ENCODE peak calls at places on chromosomes 5 and 9, in eight cellular contexts. C is Caco-2; I is HAP-1; E is cardiac muscle cell; B is upper lobe of right lung; H is naive thymus-derived CD4-positive, alpha-beta T cell; T is tibial artery; K is adipocyte. W is an unnamed sample. For H3K4me1, the result is how much of the 10 kb centered on the place peaks cover.

GRCh38 chr5:146192571-146193043 is 10.2 kb upstream of the LARS1 start:
- DNase-seq in C (no peak), I (no peak), E (no peak), B (no peak), H (no peak), T (no peak), K (no peak), W (no peak)

GRCh38 chr9:89732295-89732951 is 127.6 kb downstream of the GADD45G start:
- DNase-seq in C (no peak), I (peak), E (no peak), B (no peak), H (no peak), T (no peak), K (no peak), W (no peak)

GRCh38 chr9:101027246-101027645 is 1.3 kb upstream of the PLPPR1 start:
- DNase-seq in C (no peak), I (no peak), E (no peak), B (no peak), H (no peak), T (no peak), K (no peak), W (no peak)

GRCh38 chr5:144205141-144205551 is 34.5 kb downstream of the KCTD16 start:
- DNase-seq in C (no peak), I (no peak), E (peak), B (peak), H (no peak), T (peak), K (peak), W (peak)

GRCh38 chr9:121620777-121621437 is 30.5 kb upstream of the DAB2IP start:
- DNase-seq in C (peak), I (peak), E (peak), B (no peak), H (no peak), T (no peak), K (peak), W (no peak)

GRCh38 chr5:118311103-118311502 is 677.2 kb downstream of the DTWD2 start:
- DNase-seq in C (no peak), I (no peak), E (no peak), B (no peak), H (no peak), T (no peak), K (no peak), W (no peak)

GRCh38 chr5:51347704-51348103 is 35.5 kb upstream of the ISL1 start:
- DNase-seq in C (no peak), I (no peak), E (no peak), B (no peak), H (no peak), T (no peak), K (no peak), W (no peak)

GRCh38 chr9:92324889-92325268 is 271 bp downstream of the NOL8 start:
- DNase-seq in C (no peak), I (peak), E (no peak), B (no peak), H (no peak), T (no peak), K (no peak), W (no peak)

GRCh38 chr5:139287890-139288635 is 5.5 kb upstream of the MATR3 start:
- DNase-seq in C (no peak), I (no peak), E (peak), B (no peak), H (peak), T (no peak), K (no peak), W (no peak)

GRCh38 chr5:157610990-157611389 is 35.4 kb upstream of the ADAM19 start:
- DNase-seq in C (no peak), I (no peak), E (no peak), B (no peak), H (no peak), T (no peak), K (no peak), W (no peak)

GRCh38 chr9:123260340-123260739 is 8.0 kb downstream of the STRBP start:
- DNase-seq in C (no peak), I (no peak), E (no peak), B (no peak), H (no peak), T (no peak), K (no peak), W (no peak)
- H3K4me1 ChIP-seq in C (under half), I (under half), E (under half), B (under half), H (under half), T (under half), K (under half), W (under half)

GRCh38 chr5:52989781-52990530 is 804 bp downstream of the ITGA2 start:
- DNase-seq in C (peak), I (peak), E (peak), B (peak), H (peak), T (peak), K (peak), W (peak)
- H3K4me1 ChIP-seq in C (under half), I (under half), E (under half), B (under half), H (under half), T (under half), K (under half), W (under half)

DNA sequence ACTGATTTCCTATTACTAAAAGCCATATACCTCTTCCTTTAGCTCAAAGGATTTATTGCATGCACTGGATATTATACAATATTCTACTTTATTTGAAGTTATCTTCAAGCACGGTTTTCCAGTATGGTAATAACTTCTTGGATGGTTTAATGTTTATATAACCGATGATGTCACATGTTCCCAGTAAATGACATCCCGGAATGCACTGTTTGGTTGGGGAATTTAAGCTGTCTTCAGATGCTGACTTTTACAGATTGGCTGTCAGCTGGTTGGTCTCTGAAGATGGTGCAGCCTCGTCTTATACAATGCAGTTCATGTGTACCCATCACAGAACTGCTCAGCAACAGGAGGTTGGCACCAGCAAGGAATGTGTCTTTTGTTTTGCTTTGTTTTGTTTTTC is 143.9 kb downstream of the PRKACG start:
- DNase-seq in C (no peak), I (no peak), E (no peak), B (no peak), H (no peak), T (no peak), K (no peak), W (no peak)
- H3K4me1 ChIP-seq in C (under half), I (under half), E (under half), B (under half), H (under half), T (under half), K (under half), W (under half)

DNA sequence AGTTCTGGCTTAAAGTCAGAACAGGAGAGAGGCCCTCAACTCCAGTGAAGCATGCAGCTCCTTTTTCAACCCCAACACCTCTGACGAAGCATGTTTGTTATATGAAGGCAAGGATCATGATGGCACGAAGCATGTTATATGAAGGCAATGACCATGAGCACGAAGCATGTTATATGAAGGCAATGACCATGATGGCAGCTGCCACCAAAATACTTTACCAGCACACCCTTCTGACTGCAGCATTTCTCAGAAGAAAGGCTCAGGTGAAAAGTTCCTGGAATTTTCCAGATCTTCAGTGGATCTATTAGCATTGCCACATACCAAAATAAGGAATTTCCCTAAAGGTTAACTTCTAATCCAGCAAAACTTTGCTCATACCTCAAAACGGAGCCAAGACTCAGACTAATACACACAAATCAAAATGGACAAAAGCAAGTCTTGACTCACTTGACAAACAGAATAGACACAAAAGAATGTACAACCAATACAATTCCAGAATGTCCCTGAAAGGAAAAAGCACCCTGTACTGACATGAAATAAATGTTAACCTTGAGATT is 217.4 kb downstream of the FANCC start:
- DNase-seq in C (no peak), I (peak), E (no peak), B (no peak), H (no peak), T (no peak), K (no peak), W (no peak)
- H3K4me1 ChIP-seq in C (under half), I (under half), E (under half), B (under half), H (under half), T (under half), K (under half), W (under half)

DNA sequence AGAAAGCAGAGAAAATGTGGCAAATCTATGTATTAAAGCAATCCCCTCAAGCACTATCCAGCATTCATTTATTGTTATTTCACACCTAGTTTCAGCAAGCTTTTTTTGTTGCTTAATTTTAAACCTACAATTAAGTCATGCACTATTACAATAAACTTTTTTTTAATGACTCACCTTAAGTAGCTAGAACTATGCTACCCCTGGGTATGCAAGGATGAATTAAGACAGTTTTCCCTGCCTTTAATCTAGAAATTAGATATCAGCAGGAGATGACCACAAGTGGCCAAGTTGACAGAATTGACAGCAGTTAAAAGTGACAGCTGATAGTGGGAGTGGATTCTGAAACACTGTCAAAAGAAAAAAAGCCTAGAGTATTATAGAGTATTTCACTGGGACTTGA is 20.0 kb downstream of the ITGA1 start:
- DNase-seq in C (no peak), I (no peak), E (no peak), B (no peak), H (no peak), T (no peak), K (no peak), W (no peak)
- H3K4me1 ChIP-seq in C (under half), I (under half), E (under half), B (half or more), H (under half), T (half or more), K (half or more), W (under half)

GRCh38 chr5:135382131-135382530 is 16.9 kb downstream of the MACROH2A1 start:
- DNase-seq in C (no peak), I (no peak), E (no peak), B (no peak), H (no peak), T (no peak), K (no peak), W (no peak)
- H3K4me1 ChIP-seq in C (under half), I (under half), E (half or more), B (under half), H (under half), T (under half), K (half or more), W (half or more)

DNA sequence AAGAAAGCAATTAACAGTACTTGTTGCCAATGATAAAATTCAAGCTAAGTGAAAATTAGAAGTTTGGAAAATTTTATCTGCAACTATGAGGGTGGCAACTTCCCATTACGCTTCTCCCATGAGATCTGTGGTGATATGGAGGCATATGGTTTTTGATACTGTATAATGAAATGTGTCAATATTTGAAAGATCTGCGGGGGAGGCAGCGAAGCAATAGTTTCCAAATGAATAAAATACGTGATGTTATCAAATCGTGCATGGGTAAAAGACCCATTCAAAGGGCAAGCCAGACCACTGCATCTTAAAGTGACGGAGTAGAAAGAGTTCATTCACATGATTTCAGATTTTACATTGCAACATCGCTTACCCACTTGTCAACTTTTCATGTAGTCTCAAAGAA is 20.9 kb upstream of the BOD1 start:
- DNase-seq in C (no peak), I (no peak), E (no peak), B (no peak), H (no peak), T (no peak), K (no peak), W (no peak)
- H3K4me1 ChIP-seq in C (under half), I (under half), E (under half), B (under half), H (under half), T (under half), K (under half), W (under half)

DNA sequence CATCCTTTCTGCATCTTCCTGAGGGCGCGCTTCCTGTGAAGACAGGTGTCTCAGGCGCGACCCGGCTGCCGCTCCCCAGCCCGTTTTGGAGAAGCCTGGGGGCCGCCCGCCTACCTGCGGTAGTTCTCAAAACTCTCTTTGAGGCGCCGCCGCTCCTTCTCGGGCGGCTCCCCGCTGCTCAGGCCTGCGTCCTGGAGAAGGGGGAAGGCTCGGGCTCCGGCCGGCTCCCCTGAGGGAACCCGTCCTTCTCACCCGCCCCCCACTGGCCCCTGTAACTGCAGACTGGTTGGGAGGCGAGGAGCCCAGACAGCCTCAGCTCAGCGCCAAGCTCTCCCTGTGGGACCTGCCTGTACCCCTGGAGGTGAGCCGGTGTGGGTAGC is 815 bp upstream of the DNLZ start:
- DNase-seq in C (no peak), I (no peak), E (no peak), B (no peak), H (no peak), T (no peak), K (no peak), W (no peak)
- H3K4me1 ChIP-seq in C (under half), I (under half), E (under half), B (under half), H (under half), T (under half), K (under half), W (under half)

GRCh38 chr9:136402067-136402466 is 2.1 kb upstream of the SNAPC4 start:
- DNase-seq in C (no peak), I (no peak), E (no peak), B (no peak), H (no peak), T (no peak), K (no peak), W (no peak)
- H3K4me1 ChIP-seq in C (under half), I (under half), E (under half), B (under half), H (under half), T (under half), K (under half), W (under half)

GRCh38 chr5:172418847-172419810 is 35.2 kb downstream of the SH3PXD2B start:
- DNase-seq in C (no peak), I (no peak), E (no peak), B (no peak), H (no peak), T (no peak), K (no peak), W (peak)

GRCh38 chr5:172414618-172415599 is 39.4 kb downstream of the SH3PXD2B start:
- DNase-seq in C (no peak), I (no peak), E (peak), B (no peak), H (no peak), T (peak), K (peak), W (peak)

GRCh38 chr5:172415615-172416275 is 38.6 kb downstream of the SH3PXD2B start:
- DNase-seq in C (no peak), I (no peak), E (no peak), B (no peak), H (no peak), T (no peak), K (no peak), W (no peak)

GRCh38 chr5:172417983-172418630 is 36.2 kb downstream of the SH3PXD2B start:
- DNase-seq in C (no peak), I (no peak), E (peak), B (peak), H (no peak), T (peak), K (peak), W (peak)

DNA sequence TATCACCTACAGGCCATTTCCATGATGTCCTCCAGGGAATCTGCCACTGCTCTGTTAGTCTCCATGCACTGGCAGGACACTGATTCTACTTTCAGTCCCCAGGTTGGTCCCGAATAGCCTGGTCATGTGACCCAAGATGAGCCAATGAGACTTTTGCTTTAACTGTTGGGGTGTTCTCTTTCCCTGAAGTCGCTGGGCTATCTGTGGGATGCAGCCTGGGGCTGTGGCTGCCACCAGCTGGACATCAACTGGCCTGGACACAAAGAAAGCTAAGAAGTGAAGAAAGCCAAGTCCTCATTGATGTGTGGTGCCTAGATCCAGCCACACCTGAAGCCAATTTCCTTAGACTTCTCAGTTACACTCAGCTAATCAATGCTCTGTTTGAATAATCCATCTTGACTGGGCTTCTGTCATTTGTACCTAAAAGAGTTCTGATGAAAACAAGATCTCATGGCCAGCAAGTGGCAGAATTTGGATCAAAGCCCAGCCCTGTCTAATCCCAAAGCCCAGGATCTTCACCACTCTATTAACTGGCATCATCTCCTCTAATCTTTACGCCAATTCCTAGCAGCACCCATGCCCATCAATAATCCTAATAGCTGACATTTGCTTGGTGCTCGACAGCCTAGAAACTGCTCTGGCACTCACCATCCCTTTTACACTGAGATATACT is 37.1 kb downstream of the SH3PXD2B start:
- DNase-seq in C (no peak), I (no peak), E (no peak), B (no peak), H (no peak), T (no peak), K (no peak), W (no peak)
- H3K4me1 ChIP-seq in C (under half), I (under half), E (under half), B (half or more), H (under half), T (half or more), K (half or more), W (under half)

W was measured in psoas muscle.